ENCODE peak calls at places on chromosomes 13 and 19, in six cellular contexts. A, M, D, U, T and J are unnamed samples.

GRCh38 chr13:48333976-48334375 is 30.4 kb downstream of the RB1 start:
- DNase-seq in A (no peak), M (no peak), U (peak), D (no peak), T (peak), J (no peak)

GRCh38 chr19:52700673-52701072 is 34.2 kb downstream of the ZNF611 start:
- DNase-seq in U (no peak), A (no peak), D (no peak), M (no peak), T (no peak), J (no peak)

GRCh38 chr19:48401277-48401676 is 7.8 kb downstream of the GRIN2D start:
- DNase-seq in A (no peak), T (no peak), U (no peak), M (peak), D (no peak), J (no peak)

GRCh38 chr13:82480415-82480814 is 1401.9 kb downstream of the SLITRK1 start:
- DNase-seq in T (no peak), D (no peak), M (peak), U (no peak), A (no peak), J (no peak)

GRCh38 chr19:34324320-34324719 is 40.7 kb upstream of the GPI start:
- DNase-seq in T (no peak), A (no peak), D (no peak), U (no peak), M (no peak), J (no peak)

GRCh38 chr13:100859861-100860260 is 185.3 kb upstream of the TMTC4 start:
- DNase-seq in M (no peak), D (no peak), T (no peak), U (peak), A (no peak), J (no peak)

GRCh38 chr19:39365531-39365930 is 23.3 kb downstream of the SAMD4B start:
- DNase-seq in M (no peak), U (no peak), A (no peak), D (no peak), T (no peak), J (no peak)

GRCh38 chr19:5292453-5292842 is 48.2 kb downstream of the PTPRS start:
- DNase-seq in D (peak), T (no peak), U (no peak), M (no peak), A (no peak), J (no peak)

GRCh38 chr13:30806784-30807183 is 71.4 kb downstream of the ALOX5AP start:
- DNase-seq in U (peak), T (peak), M (no peak), A (no peak), D (no peak), J (no peak)

GRCh38 chr19:14432817-14433453 is at the start of gene PKN1:
- DNase-seq in M (peak), A (no peak), U (no peak), D (no peak), T (no peak), J (peak)

GRCh38 chr19:23311551-23311950 is 61.4 kb upstream of the ZNF724 start:
- DNase-seq in D (no peak), A (no peak), U (no peak), T (no peak), M (no peak), J (no peak)

GRCh38 chr19:23309926-23310325 is 59.7 kb upstream of the ZNF724 start:
- DNase-seq in D (no peak), M (no peak), T (no peak), U (no peak), A (no peak), J (no peak)

GRCh38 chr19:23310729-23311211 is 60.6 kb upstream of the ZNF724 start:
- DNase-seq in D (no peak), M (no peak), A (no peak), T (no peak), U (no peak), J (no peak)

GRCh38 chr19:23305555-23305954 is 55.4 kb upstream of the ZNF724 start:
- DNase-seq in T (no peak), A (no peak), M (peak), U (no peak), D (no peak), J (no peak)
- TF ChIP-seq CTCF in T (no peak), A (no peak), M (no peak), U (no peak), D (no peak), J (no peak)

DNA sequence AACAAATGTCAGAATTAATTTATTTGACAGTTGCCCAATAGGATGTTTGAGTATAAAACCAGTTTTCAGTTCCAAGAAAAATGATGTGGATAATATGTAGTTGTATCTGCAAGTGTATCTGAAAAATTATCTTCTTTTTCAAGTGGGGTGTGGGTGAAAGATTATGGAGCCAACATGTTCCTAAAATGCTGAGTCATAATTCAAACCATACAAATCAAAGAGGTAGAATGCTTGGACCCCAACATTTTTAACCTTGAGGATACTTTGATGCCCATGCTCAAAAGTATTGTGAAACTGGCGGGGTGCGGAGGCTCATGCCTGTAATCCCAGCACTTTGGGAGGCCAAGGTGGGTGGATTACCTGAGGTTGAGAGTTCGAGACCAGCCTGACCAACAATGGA is 54.0 kb upstream of the ZNF724 start:
- DNase-seq in M (no peak), A (no peak), D (no peak), U (no peak), T (no peak), J (no peak)
- TF ChIP-seq CTCF in M (no peak), A (no peak), D (no peak), U (no peak), T (no peak), J (no peak)

GRCh38 chr19:18406749-18407148 is 9.3 kb upstream of the LRRC25 start:
- DNase-seq in M (no peak), A (no peak), D (no peak), T (no peak), U (no peak), J (no peak)

GRCh38 chr19:18412610-18413239 is 6.5 kb upstream of the SSBP4 start:
- DNase-seq in U (no peak), T (no peak), A (no peak), M (peak), D (no peak), J (no peak)

DNA sequence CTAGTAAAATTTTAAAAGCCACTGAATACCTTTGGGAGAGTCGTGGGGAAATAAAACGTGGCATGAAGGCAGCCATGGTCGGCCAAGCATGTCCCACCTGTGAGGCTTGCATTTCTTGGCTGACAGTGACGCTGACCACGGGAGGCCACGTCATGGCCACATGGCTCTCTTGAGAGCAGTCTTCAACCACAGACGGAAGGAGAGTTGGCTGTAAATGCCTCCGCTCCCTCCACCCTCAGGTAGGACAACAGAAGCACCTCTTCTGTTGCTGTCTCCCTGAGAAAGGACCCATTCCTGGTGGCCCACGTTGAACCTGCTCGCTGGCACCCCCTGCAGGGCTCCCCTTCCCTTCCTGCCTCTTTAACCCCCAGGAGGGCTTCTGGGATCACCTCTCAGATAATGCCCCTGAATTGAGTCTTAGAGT is 10.6 kb upstream of the LRRC25 start:
- DNase-seq in D (no peak), U (no peak), T (no peak), A (no peak), M (peak), J (no peak)
- TF ChIP-seq CTCF in D (peak), U (peak), T (peak), A (peak), M (peak), J (peak)

DNA sequence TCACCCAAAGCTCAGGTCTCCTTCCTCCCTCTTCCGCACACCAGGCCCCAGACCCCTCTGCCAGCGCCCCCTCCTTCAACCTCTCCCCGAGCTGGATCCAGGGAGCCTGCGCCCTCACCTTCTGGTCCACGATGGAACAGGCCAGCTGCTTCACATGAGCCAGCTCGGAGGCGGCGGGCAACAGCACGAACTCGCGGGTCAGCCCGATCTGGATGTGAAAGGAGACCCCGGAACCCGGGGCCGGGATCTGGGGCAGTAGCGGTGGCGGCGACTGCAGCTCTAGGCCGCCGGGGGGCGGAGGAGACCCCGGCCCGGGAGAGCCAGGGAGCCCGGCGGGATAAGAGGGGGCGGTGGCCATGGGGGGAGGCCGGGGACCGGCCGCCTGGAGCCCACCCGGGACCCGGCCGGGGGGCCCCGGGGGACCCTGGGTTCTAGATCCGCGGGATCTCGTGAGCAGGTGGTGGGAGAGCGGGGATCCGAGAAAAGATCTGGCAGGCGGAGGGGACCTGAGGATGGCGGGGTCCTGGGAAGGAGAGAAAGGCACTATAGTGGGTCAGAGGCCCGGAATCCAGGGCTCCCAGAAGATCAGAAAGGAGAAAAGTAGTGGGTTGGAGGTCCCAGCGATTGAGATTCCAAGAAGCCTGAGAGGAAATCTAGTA is 772 bp downstream of the PRKD2 start:
- DNase-seq in A (no peak), M (peak), U (no peak), T (no peak), D (no peak), J (no peak)
- TF ChIP-seq CTCF in A (no peak), M (peak), U (no peak), T (no peak), D (no peak), J (peak)

DNA sequence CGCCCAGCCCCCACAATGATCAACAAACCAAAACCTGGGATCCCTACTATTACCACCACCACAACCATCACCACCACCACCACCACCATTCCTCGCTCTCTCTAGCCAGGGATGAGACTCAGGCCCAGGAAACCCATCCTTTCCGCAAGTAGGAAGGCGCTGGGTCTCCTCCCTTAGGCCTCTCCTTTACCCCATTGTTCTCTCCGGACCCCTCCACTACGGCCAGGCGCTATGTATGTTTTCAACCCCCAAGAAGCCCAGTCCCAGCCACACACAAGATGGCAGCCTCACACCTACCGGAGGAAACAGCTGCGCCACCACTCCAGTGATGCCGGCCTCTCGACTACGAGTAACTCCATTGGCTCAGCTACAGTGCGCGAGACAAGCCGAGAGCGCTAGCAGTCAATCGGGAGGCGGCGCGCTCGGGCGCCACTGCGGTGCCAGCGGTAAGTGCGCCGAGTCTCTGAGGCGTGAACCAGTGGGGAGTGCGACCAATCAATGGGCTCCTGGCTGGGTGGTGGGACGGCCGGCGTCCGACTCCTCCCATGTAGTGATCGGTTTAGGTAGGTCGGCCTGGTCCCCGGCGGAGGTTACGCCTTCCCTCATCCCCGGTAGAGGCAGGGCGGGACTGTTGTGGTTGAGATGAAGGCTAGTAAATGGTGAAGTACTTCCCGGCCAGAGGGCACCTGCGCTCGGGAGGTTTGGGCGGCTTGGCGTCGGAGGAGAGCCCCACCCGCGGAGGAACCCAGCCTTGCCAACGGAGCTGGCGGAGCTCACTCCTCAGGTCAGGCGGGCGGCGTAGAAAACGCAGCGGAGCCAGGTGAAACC is at the start of the genes CAB39L and SETDB2:
- DNase-seq in A (peak), T (peak), U (peak), D (peak), M (peak), J (peak)
- TF ChIP-seq CTCF in A (peak), T (peak), U (peak), D (peak), M (no peak), J (peak)